ENCODE peak calls at places on chromosomes 11 and 22, in four cellular contexts. Z, Y, F and H are unnamed samples.

GRCh38 chr11:70118642-70119041 is 40.5 kb downstream of the ANO1 start:
- DNase-seq in F (no peak), Y (no peak), Z (no peak), H (no peak)

GRCh38 chr11:120316880-120317688 is 8.0 kb upstream of the TLCD5 start:
- DNase-seq in Y (peak; percentile 65), Z (no peak), F (peak; percentile 48), H (peak; percentile 84)

GRCh38 chr11:304915-305833 is 2.4 kb upstream of the IFITM2 start:
- DNase-seq in Z (peak; percentile 71), F (peak; percentile 88), Y (peak; percentile 87), H (peak; percentile 86)

GRCh38 chr11:2205214-2205770 is 33.7 kb upstream of the TH start:
- DNase-seq in Y (no peak), Z (no peak), F (no peak), H (peak; percentile 2)

GRCh38 chr11:121810291-121810690 is 305.7 kb downstream of the BLID start:
- DNase-seq in Z (no peak), F (peak; percentile 68), Y (peak; percentile 95), H (no peak)

GRCh38 chr11:84103096-84103495 is 816.9 kb upstream of the CCDC90B start:
- DNase-seq in Y (no peak), F (no peak), Z (no peak), H (peak; percentile 50)

GRCh38 chr11:68948496-68948895 is 32.3 kb downstream of the MRGPRD start:
- DNase-seq in F (peak; percentile 24), Z (no peak), Y (no peak), H (no peak)

GRCh38 chr11:7965386-7965785 is at the start of gene NLRP10:
- DNase-seq in Z (no peak), F (peak; percentile 66), Y (peak; percentile 94), H (no peak)

GRCh38 chr11:76415073-76415472 is 29.7 kb upstream of the EMSY start:
- DNase-seq in F (no peak), Y (no peak), Z (peak; percentile 54), H (peak; percentile 74)

GRCh38 chr11:45730014-45730413 is 64.6 kb upstream of the CHST1 start:
- DNase-seq in Z (no peak), Y (no peak), F (no peak), H (no peak)

GRCh38 chr11:36431429-36432092 is 78.5 kb downstream of the TRAF6 start:
- DNase-seq in Y (peak; percentile 98), F (peak; percentile 95), Z (no peak), H (no peak)

GRCh38 chr22:30327864-30328345 is 1.2 kb upstream of the TBC1D10A start:
- DNase-seq in F (no peak), Y (peak; percentile 25), Z (no peak), H (peak; percentile 77)

GRCh38 chr11:127006311-127006710 is 5.7 kb upstream of the KIRREL3 start:
- DNase-seq in F (peak; percentile 12), Y (peak; percentile 70), Z (no peak), H (no peak)

GRCh38 chr11:124839972-124840621 is 25.1 kb upstream of the ROBO3 start:
- DNase-seq in Z (no peak), Y (no peak), F (no peak), H (no peak)

GRCh38 chr11:60834742-60835141 is 7.2 kb upstream of the CCDC86 start:
- DNase-seq in Z (no peak), Y (no peak), F (no peak), H (no peak)

GRCh38 chr11:2703487-2704141 is 3.8 kb upstream of the KCNQ1OT1 start:
- DNase-seq in Y (no peak), F (no peak), Z (peak; percentile 80), H (no peak)

GRCh38 chr11:64670975-64671374 is 52.0 kb downstream of the NRXN2 start:
- DNase-seq in F (no peak), Z (no peak), Y (no peak), H (no peak)

GRCh38 chr11:2791521-2792375 is 92.0 kb upstream of the KCNQ1OT1 start:
- DNase-seq in F (no peak), Z (no peak), Y (no peak), H (peak; percentile 45)

GRCh38 chr11:3934658-3935057 is 79.2 kb downstream of the STIM1 start:
- DNase-seq in Y (no peak), F (no peak), Z (no peak), H (no peak)

GRCh38 chr11:116379185-116379828 is 393.5 kb downstream of the BUD13 start:
- DNase-seq in F (peak; percentile 5), Y (peak; percentile 47), Z (peak; percentile 59), H (peak; percentile 88)

GRCh38 chr22:43826142-43827093 is 14.3 kb upstream of the EFCAB6 start:
- DNase-seq in F (peak; percentile 86), Z (no peak), Y (peak; percentile 89), H (peak; percentile 45)

GRCh38 chr11:104934594-104934993 is 33.8 kb downstream of the CASP4 start:
- DNase-seq in Z (no peak), F (no peak), Y (no peak), H (no peak)

GRCh38 chr11:6200975-6201374 is 2.0 kb downstream of the OR52W1 start:
- DNase-seq in Z (no peak), Y (no peak), F (peak; percentile 20), H (no peak)

GRCh38 chr22:36398602-36399472 is 11.1 kb upstream of the MYH9 start:
- DNase-seq in Y (peak; percentile 87), Z (no peak), F (no peak), H (no peak)

GRCh38 chr22:36395922-36396321 is 8.2 kb upstream of the MYH9 start:
- DNase-seq in Z (no peak), Y (peak; percentile 69), F (no peak), H (no peak)

GRCh38 chr22:36397767-36398093 is 10.0 kb upstream of the MYH9 start:
- DNase-seq in F (no peak), Y (no peak), Z (no peak), H (no peak)

GRCh38 chr22:36397081-36397766 is 9.5 kb upstream of the MYH9 start:
- DNase-seq in Y (peak; percentile 71), Z (no peak), F (no peak), H (no peak)

GRCh38 chr22:36395061-36395849 is 7.5 kb upstream of the MYH9 start:
- DNase-seq in F (no peak), Y (no peak), Z (no peak), H (no peak)
- H3K9ac ChIP-seq in F (no peak overlapping the region), Y (no peak overlapping the region), Z (no peak overlapping the region), H (no peak overlapping the region)

GRCh38 chr22:46105494-46106278 is 44.6 kb upstream of the PPARA start:
- DNase-seq in Y (peak; percentile 85), Z (no peak), F (peak; percentile 65), H (no peak)
- H3K9ac ChIP-seq in Y (peak overlapping the region; percentile 64), Z (no peak overlapping the region), F (peak overlapping the region; percentile 5), H (no peak overlapping the region)

GRCh38 chr22:46828323-46829139 is 66.1 kb downstream of the TBC1D22A start:
- DNase-seq in F (no peak), Y (no peak), Z (no peak), H (peak; percentile 27)

GRCh38 chr22:46827781-46828180 is 65.3 kb downstream of the TBC1D22A start:
- DNase-seq in F (no peak), Z (no peak), Y (no peak), H (peak; percentile 18)

GRCh38 chr22:46830841-46831240 is 68.4 kb downstream of the TBC1D22A start:
- DNase-seq in F (no peak), Y (peak; percentile 60), Z (no peak), H (peak; percentile 24)

GRCh38 chr22:46829140-46829891 is 66.9 kb downstream of the TBC1D22A start:
- DNase-seq in Y (peak; percentile 94), Z (no peak), F (peak; percentile 91), H (peak; percentile 26)

GRCh38 chr22:46830001-46830715 is 67.7 kb downstream of the TBC1D22A start:
- DNase-seq in Y (peak; percentile 86), F (peak; percentile 46), Z (no peak), H (peak; percentile 44)
- H3K9ac ChIP-seq in Y (peak overlapping the region; percentile 77), F (no peak overlapping the region), Z (no peak overlapping the region), H (no peak overlapping the region)

GRCh38 chr11:92554662-92555061 is 330.0 kb downstream of the FAT3 start:
- DNase-seq in F (no peak), Y (no peak), Z (no peak), H (no peak)
- H3K9ac ChIP-seq in F (no peak overlapping the region), Y (no peak overlapping the region), Z (no peak overlapping the region), H (no peak overlapping the region)

GRCh38 chr11:129192150-129192549 is at the start of gene ARHGAP32:
- DNase-seq in F (no peak), Z (no peak), Y (no peak), H (peak; percentile 51)
- H3K9ac ChIP-seq in F (no peak within 1 kb of the TSS), Z (no peak within 1 kb of the TSS), Y (no peak within 1 kb of the TSS), H (no peak within 1 kb of the TSS)

GRCh38 chr11:72719551-72719950 is 32.7 kb downstream of the ARAP1 start:
- DNase-seq in Z (no peak), F (no peak), Y (no peak), H (no peak)

GRCh38 chr11:72721276-72721675 is 30.9 kb downstream of the ARAP1 start:
- DNase-seq in Y (no peak), F (no peak), Z (peak; percentile 62), H (no peak)

GRCh38 chr11:72719144-72719543 is 33.1 kb downstream of the ARAP1 start:
- DNase-seq in Y (peak; percentile 30), F (peak; percentile 57), Z (no peak), H (no peak)

GRCh38 chr11:72720806-72721205 is 31.4 kb downstream of the ARAP1 start:
- DNase-seq in Z (no peak), Y (peak; percentile 31), F (no peak), H (no peak)

GRCh38 chr11:72720047-72720446 is 32.2 kb downstream of the ARAP1 start:
- DNase-seq in Z (no peak), Y (no peak), F (no peak), H (no peak)
- H3K9ac ChIP-seq in Z (peak overlapping the region; percentile 91), Y (peak overlapping the region; percentile 87), F (no peak overlapping the region), H (no peak overlapping the region)

DNA sequence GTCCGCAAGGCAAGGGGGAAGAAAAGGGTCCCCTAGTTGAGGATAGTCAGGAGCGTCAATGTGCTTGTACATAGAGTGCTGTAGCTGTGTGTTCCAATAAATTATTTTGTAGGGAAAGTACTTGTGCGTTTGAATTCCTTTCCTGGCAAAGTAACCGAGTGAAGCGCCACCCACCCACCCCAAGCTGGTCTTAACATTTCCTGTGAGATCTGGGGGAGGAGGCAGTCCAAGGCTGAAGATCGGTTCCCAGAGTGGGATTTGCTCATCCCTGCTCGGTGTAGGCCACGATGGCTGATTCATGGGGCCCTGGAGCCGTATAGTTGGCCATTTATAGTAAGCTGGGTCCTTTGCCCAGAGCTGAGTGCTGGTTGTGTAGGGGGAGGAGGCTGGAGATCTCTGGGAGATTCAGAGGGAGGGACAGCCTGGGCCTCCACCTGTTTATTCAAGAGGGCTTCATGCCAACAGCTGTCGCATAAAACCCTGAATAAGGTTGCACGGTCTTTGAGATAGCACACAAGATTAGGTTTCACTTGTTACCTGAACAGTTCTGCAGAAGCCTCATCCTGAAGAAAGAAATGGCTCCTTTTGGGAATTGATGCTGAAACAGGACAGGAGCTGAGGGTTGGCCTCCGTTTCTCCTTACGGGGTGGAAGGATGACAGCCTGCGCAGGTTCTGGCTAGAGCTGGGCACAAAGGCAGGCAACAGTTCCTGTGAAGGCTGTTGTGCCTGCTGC is 2.4 kb downstream of the ATF4 start:
- DNase-seq in Z (peak; percentile 78), F (peak; percentile 71), Y (peak; percentile 92), H (no peak)
- H3K9ac ChIP-seq in Z (peak overlapping the region; percentile 99), F (peak overlapping the region; percentile 41), Y (peak overlapping the region; percentile 99), H (peak overlapping the region; percentile 99)